ENCODE peak calls at places on chromosome 9, in five cellular contexts. M is sigmoid colon, E is uterus, G is adrenal gland, Z is Peyer's patch. P is an unnamed sample.

GRCh38 chr9:1440276-1440675 is 390.1 kb downstream of the DMRT2 start:
- DNase-seq in Z (no peak), E (no peak), M (no peak), G (no peak), P (no peak)

GRCh38 chr9:89313842-89314241 is 2.8 kb downstream of the CKS2 start:
- DNase-seq in E (no peak), M (no peak), G (no peak), Z (no peak), P (no peak)

GRCh38 chr9:12775373-12775962 is 648 bp downstream of the LURAP1L start:
- DNase-seq in E (no peak), Z (no peak), G (peak), M (peak), P (no peak)

GRCh38 chr9:28365020-28365640 is 791.8 kb upstream of the C9orf72 start:
- DNase-seq in Z (no peak), G (no peak), E (no peak), M (no peak), P (no peak)

GRCh38 chr9:120946259-120946658 is 19.7 kb upstream of the TRAF1 start:
- DNase-seq in M (no peak), Z (no peak), E (no peak), G (no peak), P (no peak)

GRCh38 chr9:29126783-29127182 is 1553.5 kb upstream of the C9orf72 start:
- DNase-seq in G (no peak), M (no peak), E (no peak), Z (no peak), P (no peak)

GRCh38 chr9:126327016-126327749 is 554 bp downstream of the MVB12B start:
- DNase-seq in G (no peak), M (no peak), E (no peak), Z (peak), P (peak)

GRCh38 chr9:23829580-23830458 is 3.8 kb upstream of the ELAVL2 start:
- DNase-seq in G (no peak), M (no peak), E (no peak), Z (no peak), P (no peak)

GRCh38 chr9:71791875-71792274 is 23.6 kb upstream of the CEMIP2 start:
- DNase-seq in E (no peak), Z (no peak), G (no peak), M (no peak), P (no peak)

GRCh38 chr9:2021731-2022130 is 6.6 kb downstream of the SMARCA2 start:
- DNase-seq in M (no peak), E (no peak), G (no peak), Z (no peak), P (no peak)

GRCh38 chr9:92774274-92774673 is 9.6 kb upstream of the BICD2 start:
- DNase-seq in G (no peak), M (no peak), E (no peak), Z (no peak), P (peak)

GRCh38 chr9:76451234-76451633 is 7.7 kb upstream of the GCNT1 start:
- DNase-seq in M (no peak), G (no peak), Z (no peak), E (no peak), P (peak)

GRCh38 chr9:8062459-8062858 is 262.9 kb upstream of the DMAC1 start:
- DNase-seq in G (no peak), M (no peak), E (no peak), Z (no peak), P (peak)

GRCh38 chr9:114303571-114303970 is 19.3 kb upstream of the ORM1 start:
- DNase-seq in G (peak), M (no peak), E (peak), Z (no peak), P (no peak)

GRCh38 chr9:69871143-69871834 is 50.7 kb downstream of the CFAP95 start:
- DNase-seq in E (no peak), Z (no peak), G (no peak), M (no peak), P (no peak)

GRCh38 chr9:38181866-38182265 is 112.8 kb upstream of the SHB start:
- DNase-seq in E (no peak), M (no peak), G (no peak), Z (no peak), P (no peak)

GRCh38 chr9:134620751-134621557 is 20.6 kb upstream of the COL5A1 start:
- DNase-seq in Z (no peak), E (peak), M (peak), G (peak), P (no peak)

GRCh38 chr9:37529111-37529510 is 43.4 kb downstream of the POLR1E start:
- DNase-seq in M (no peak), Z (peak), G (no peak), E (no peak), P (no peak)

GRCh38 chr9:137920753-137921152 is 43.2 kb downstream of the CACNA1B start:
- DNase-seq in G (no peak), Z (no peak), M (no peak), E (no peak), P (no peak)

GRCh38 chr9:110255417-110256141 is 728 bp downstream of the TXN start:
- DNase-seq in Z (peak), E (peak), G (peak), M (peak), P (peak)

GRCh38 chr9:78213696-78214095 is 22.2 kb upstream of the CEP78 start:
- DNase-seq in G (no peak), M (no peak), Z (no peak), E (no peak), P (no peak)

GRCh38 chr9:34719021-34719768 is 9.3 kb upstream of the CCL21 start:
- DNase-seq in G (no peak), M (no peak), E (no peak), Z (no peak), P (no peak)

GRCh38 chr9:129998491-129999122 is 44.4 kb downstream of the FNBP1 start:
- DNase-seq in G (no peak), Z (peak), M (no peak), E (no peak), P (no peak)
- TF ChIP-seq POLR2A in G (no peak), Z (no peak), M (no peak), E (no peak), P (no peak)

DNA sequence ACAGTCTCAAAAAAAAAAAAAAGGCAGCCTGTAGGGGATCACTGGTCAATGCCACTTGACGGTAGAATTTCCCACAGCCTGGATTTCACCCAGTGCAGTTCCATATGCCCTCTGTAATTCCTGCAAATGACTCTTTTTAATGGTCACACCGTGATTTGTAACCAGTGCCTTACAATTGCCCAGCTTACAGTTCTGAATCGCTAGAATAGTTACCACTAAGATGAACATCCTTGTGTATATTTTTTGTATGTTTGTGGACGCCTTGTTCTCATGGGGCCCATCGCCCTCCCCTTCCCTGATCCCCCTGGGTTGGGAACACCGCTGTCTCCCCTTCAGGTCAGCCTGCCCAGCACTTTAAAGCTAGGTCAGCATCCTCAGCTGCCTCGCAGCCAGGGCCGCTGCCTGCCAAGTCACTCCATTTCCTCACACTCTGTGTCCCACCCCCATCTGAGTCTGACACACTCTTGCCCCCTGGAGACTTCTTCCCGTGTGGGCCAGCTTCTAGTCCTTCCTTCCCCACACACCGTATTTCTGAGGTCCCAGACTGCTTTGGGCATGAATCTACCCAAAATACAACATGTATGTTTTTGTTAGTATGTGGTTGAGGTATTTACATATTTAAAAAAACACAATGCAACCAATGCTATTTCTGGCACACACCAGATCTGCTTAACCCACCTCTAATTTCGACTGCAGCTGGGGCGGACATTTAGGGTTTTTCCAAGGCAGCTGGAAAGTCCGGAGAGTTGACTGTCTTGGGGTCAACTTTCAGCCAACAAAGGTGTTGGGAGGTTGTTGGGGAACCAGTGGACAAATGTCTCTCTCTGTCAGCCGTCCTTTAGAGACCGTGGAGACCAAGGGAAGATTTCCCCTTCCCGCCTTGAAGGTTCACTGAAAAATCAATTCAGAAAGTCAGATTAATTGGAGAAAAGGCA is 120.5 kb upstream of the NEK6 start:
- DNase-seq in E (no peak), M (no peak), Z (peak), G (no peak), P (no peak)
- TF ChIP-seq POLR2A in E (no peak), M (no peak), Z (no peak), G (no peak), P (no peak)

GRCh38 chr9:130693101-130693425 is 517 bp upstream of the EXOSC2 start:
- DNase-seq in E (no peak), G (no peak), Z (no peak), M (no peak), P (no peak)

GRCh38 chr9:130694205-130694604 is 625 bp downstream of the EXOSC2 start:
- DNase-seq in E (no peak), M (no peak), Z (no peak), G (no peak), P (no peak)

GRCh38 chr9:130696139-130696650 is 2.6 kb downstream of the EXOSC2 start:
- DNase-seq in Z (no peak), G (no peak), E (no peak), M (no peak), P (no peak)

GRCh38 chr9:130692365-130692764 is 1.2 kb upstream of the EXOSC2 start:
- DNase-seq in M (no peak), Z (no peak), E (no peak), G (no peak), P (no peak)

GRCh38 chr9:130693426-130694191 is at the start of gene EXOSC2:
- DNase-seq in M (peak), E (peak), G (peak), Z (peak), P (peak)
- TF ChIP-seq POLR2A in M (peak), E (peak), G (no peak), Z (peak), P (peak)

DNA sequence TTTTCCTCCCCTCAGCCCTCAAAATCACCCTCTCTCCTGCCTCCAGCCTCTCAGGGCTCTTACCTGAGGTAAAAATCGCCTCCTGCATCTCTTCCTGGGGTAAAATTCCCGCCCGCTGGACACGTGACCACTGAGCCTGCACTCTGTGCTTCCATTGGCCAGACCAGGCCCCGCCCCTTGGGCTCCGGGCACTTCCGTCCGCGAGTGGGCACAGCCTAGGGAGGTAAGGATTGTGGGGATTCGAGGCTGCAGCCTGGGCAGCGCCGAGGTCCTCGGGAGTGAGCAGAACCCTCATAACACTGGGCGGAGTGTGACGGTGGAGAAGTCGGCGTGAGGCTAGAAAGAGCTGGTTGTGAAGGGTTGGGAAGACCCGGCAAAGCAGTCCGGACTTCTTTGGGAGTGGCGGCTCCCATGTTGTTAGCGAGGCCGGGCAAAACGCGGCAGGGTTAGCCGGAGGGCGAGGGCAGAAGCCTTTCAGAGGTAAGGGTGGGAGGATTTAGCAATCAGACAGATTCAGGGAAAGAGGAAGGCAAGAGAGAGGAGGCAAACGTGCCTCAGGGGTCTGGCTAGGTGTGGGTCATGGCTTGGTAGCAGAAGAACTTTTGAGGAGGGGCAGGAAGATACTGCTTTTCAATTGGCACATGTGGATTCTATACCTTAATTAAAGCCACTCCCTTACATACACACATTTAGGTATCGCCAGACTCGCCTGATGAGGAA is at the start of gene SHOC1:
- DNase-seq in Z (no peak), M (no peak), G (peak), E (no peak), P (no peak)
- TF ChIP-seq POLR2A in Z (no peak), M (no peak), G (no peak), E (no peak), P (no peak)

GRCh38 chr9:127780126-127780885 is 1.8 kb upstream of the SH2D3C start:
- DNase-seq in E (no peak), G (no peak), Z (no peak), M (no peak), P (no peak)

GRCh38 chr9:127777368-127777960 is 1.0 kb downstream of the SH2D3C start:
- DNase-seq in Z (no peak), E (no peak), G (no peak), M (no peak), P (no peak)

GRCh38 chr9:127776919-127777280 is 1.6 kb downstream of the SH2D3C start:
- DNase-seq in Z (no peak), E (no peak), M (no peak), G (no peak), P (no peak)

GRCh38 chr9:127779136-127779981 is 893 bp upstream of the SH2D3C start:
- DNase-seq in E (no peak), G (no peak), Z (peak), M (no peak), P (no peak)

DNA sequence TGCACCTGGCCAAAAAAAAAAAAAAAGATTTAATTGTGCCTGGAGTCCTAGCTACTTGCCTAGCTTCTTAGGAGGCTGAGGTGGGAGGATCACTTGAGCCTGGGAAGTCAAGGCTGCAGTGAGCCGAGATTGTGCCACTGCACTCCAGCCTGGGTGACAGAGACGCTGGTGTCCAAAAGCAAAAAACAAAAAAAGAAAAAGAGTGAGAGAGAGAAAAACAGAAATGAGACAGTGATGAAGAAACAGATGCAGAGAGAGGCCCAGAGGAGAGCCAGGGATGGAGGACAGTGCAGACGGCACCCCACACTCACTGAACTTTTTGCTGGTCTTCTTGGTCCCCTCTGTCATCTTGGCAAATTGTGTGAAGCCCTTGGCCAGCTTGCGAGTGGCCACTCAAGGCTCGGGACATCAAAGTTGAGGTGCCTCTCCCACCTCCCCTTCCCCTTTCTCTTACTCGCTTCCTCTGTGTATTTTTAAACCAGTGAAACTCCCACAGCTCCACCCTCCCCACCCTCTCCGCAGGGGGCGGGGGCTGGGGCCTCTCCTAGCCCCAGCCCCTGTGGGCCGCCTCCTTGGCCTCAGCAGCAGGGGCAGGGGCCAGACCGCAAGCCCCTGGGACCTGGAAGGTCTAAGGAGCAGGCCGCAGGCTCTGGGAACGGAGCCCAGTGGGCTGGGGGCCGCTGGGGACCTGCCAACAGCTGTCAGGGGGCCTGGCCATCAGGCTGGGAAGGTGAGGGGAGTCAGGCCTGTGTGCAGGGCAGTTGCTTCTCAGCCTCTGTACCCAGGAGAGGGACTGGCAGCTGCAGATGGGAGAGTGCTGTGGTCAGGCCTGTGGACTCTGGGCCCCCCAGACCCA is at the start of gene SH2D3C:
- DNase-seq in Z (peak), M (no peak), E (no peak), G (no peak), P (no peak)
- TF ChIP-seq POLR2A in Z (no peak), M (no peak), E (no peak), G (no peak), P (no peak)

GRCh38 chr9:117917873-117918272 is 213.7 kb downstream of the TLR4 start:
- DNase-seq in Z (no peak), E (no peak), M (no peak), G (no peak), P (no peak)
- TF ChIP-seq POLR2A in Z (no peak), E (no peak), M (no peak), G (no peak), P (no peak)